ENCODE peak calls at places on chromosomes 11 and 22, in nine cellular contexts. One of them, this sample, is unnamed.

GRCh38 chr22:44807915-44808690 is 55.7 kb downstream of the ARHGAP8 start:
- DNase-seq in activated CD4-positive, alpha-beta T cell treated with anti-CD3 and anti-CD28 coated beads, Interleukin-2, amount 10 ng/mL, durations not matched to agents 24 days and 14 days: no peak
- DNase-seq in WTC11: peak; percentile 73
- DNase-seq in fibroblast of mammary gland: no peak
- DNase-seq in cerebellar cortex: no peak
- DNase-seq in nucleus accumbens: no peak
- DNase-seq in cardiac septum: no peak
- DNase-seq in stimulated activated CD4-positive, alpha-beta T cell treated with anti-CD3 and anti-CD28 coated beads, Interleukin-2, amount 100 ng/mL, for 48 hours: no peak
- DNase-seq in hepatic stellate cell: no peak
- DNase-seq in this sample: no peak

GRCh38 chr22:50733521-50734342 is 4.3 kb upstream of the ACR start:
- DNase-seq in activated CD4-positive, alpha-beta T cell treated with anti-CD3 and anti-CD28 coated beads, Interleukin-2, amount 10 ng/mL, durations not matched to agents 24 days and 14 days: no peak
- DNase-seq in WTC11: peak; percentile 9
- DNase-seq in fibroblast of mammary gland: peak; percentile 51
- DNase-seq in cerebellar cortex: peak; percentile 80
- DNase-seq in nucleus accumbens: no peak
- DNase-seq in cardiac septum: peak; percentile 62
- DNase-seq in stimulated activated CD4-positive, alpha-beta T cell treated with anti-CD3 and anti-CD28 coated beads, Interleukin-2, amount 100 ng/mL, for 48 hours: no peak
- DNase-seq in hepatic stellate cell: peak; percentile 73
- DNase-seq in this sample: no peak

GRCh38 chr11:130101661-130102060 is 32.0 kb downstream of the APLP2 start:
- DNase-seq in activated CD4-positive, alpha-beta T cell treated with anti-CD3 and anti-CD28 coated beads, Interleukin-2, amount 10 ng/mL, durations not matched to agents 24 days and 14 days: no peak
- DNase-seq in WTC11: no peak
- DNase-seq in fibroblast of mammary gland: peak; percentile 12
- DNase-seq in cerebellar cortex: peak; percentile 63
- DNase-seq in nucleus accumbens: no peak
- DNase-seq in cardiac septum: no peak
- DNase-seq in stimulated activated CD4-positive, alpha-beta T cell treated with anti-CD3 and anti-CD28 coated beads, Interleukin-2, amount 100 ng/mL, for 48 hours: no peak
- DNase-seq in hepatic stellate cell: no peak
- DNase-seq in this sample: no peak

GRCh38 chr11:59847620-59848019 is 2.3 kb upstream of the CBLIF start:
- DNase-seq in activated CD4-positive, alpha-beta T cell treated with anti-CD3 and anti-CD28 coated beads, Interleukin-2, amount 10 ng/mL, durations not matched to agents 24 days and 14 days: no peak
- DNase-seq in WTC11: no peak
- DNase-seq in fibroblast of mammary gland: no peak
- DNase-seq in cerebellar cortex: no peak
- DNase-seq in nucleus accumbens: no peak
- DNase-seq in cardiac septum: no peak
- DNase-seq in stimulated activated CD4-positive, alpha-beta T cell treated with anti-CD3 and anti-CD28 coated beads, Interleukin-2, amount 100 ng/mL, for 48 hours: no peak
- DNase-seq in hepatic stellate cell: no peak
- DNase-seq in this sample: no peak

GRCh38 chr11:103552086-103552485 is 442.9 kb downstream of the DYNC2H1 start:
- DNase-seq in activated CD4-positive, alpha-beta T cell treated with anti-CD3 and anti-CD28 coated beads, Interleukin-2, amount 10 ng/mL, durations not matched to agents 24 days and 14 days: no peak
- DNase-seq in WTC11: no peak
- DNase-seq in fibroblast of mammary gland: no peak
- DNase-seq in cerebellar cortex: no peak
- DNase-seq in nucleus accumbens: no peak
- DNase-seq in cardiac septum: no peak
- DNase-seq in stimulated activated CD4-positive, alpha-beta T cell treated with anti-CD3 and anti-CD28 coated beads, Interleukin-2, amount 100 ng/mL, for 48 hours: no peak
- DNase-seq in hepatic stellate cell: no peak
- DNase-seq in this sample: no peak

GRCh38 chr11:131408011-131408640 is 37.7 kb downstream of the NTM start:
- DNase-seq in activated CD4-positive, alpha-beta T cell treated with anti-CD3 and anti-CD28 coated beads, Interleukin-2, amount 10 ng/mL, durations not matched to agents 24 days and 14 days: peak; percentile 54
- DNase-seq in WTC11: peak; percentile 55
- DNase-seq in fibroblast of mammary gland: peak; percentile 16
- DNase-seq in cerebellar cortex: peak; percentile 17
- DNase-seq in nucleus accumbens: no peak
- DNase-seq in cardiac septum: no peak
- DNase-seq in stimulated activated CD4-positive, alpha-beta T cell treated with anti-CD3 and anti-CD28 coated beads, Interleukin-2, amount 100 ng/mL, for 48 hours: no peak
- DNase-seq in hepatic stellate cell: peak; percentile 16
- DNase-seq in this sample: peak; percentile 11

GRCh38 chr11:44418438-44418795 is 108.5 kb upstream of the ALX4 start:
- DNase-seq in activated CD4-positive, alpha-beta T cell treated with anti-CD3 and anti-CD28 coated beads, Interleukin-2, amount 10 ng/mL, durations not matched to agents 24 days and 14 days: no peak
- DNase-seq in WTC11: no peak
- DNase-seq in fibroblast of mammary gland: no peak
- DNase-seq in cerebellar cortex: no peak
- DNase-seq in nucleus accumbens: no peak
- DNase-seq in cardiac septum: no peak
- DNase-seq in stimulated activated CD4-positive, alpha-beta T cell treated with anti-CD3 and anti-CD28 coated beads, Interleukin-2, amount 100 ng/mL, for 48 hours: no peak
- DNase-seq in hepatic stellate cell: no peak
- DNase-seq in this sample: no peak

GRCh38 chr11:127651175-127651887 is 650.8 kb upstream of the KIRREL3 start:
- DNase-seq in activated CD4-positive, alpha-beta T cell treated with anti-CD3 and anti-CD28 coated beads, Interleukin-2, amount 10 ng/mL, durations not matched to agents 24 days and 14 days: no peak
- DNase-seq in WTC11: no peak
- DNase-seq in fibroblast of mammary gland: peak; percentile 28
- DNase-seq in cerebellar cortex: no peak
- DNase-seq in nucleus accumbens: no peak
- DNase-seq in cardiac septum: no peak
- DNase-seq in stimulated activated CD4-positive, alpha-beta T cell treated with anti-CD3 and anti-CD28 coated beads, Interleukin-2, amount 100 ng/mL, for 48 hours: no peak
- DNase-seq in hepatic stellate cell: no peak
- DNase-seq in this sample: peak; percentile 85

GRCh38 chr22:17547995-17548755 is 15.1 kb upstream of the SLC25A18 start:
- DNase-seq in activated CD4-positive, alpha-beta T cell treated with anti-CD3 and anti-CD28 coated beads, Interleukin-2, amount 10 ng/mL, durations not matched to agents 24 days and 14 days: no peak
- DNase-seq in WTC11: no peak
- DNase-seq in fibroblast of mammary gland: no peak
- DNase-seq in cerebellar cortex: no peak
- DNase-seq in nucleus accumbens: no peak
- DNase-seq in cardiac septum: no peak
- DNase-seq in stimulated activated CD4-positive, alpha-beta T cell treated with anti-CD3 and anti-CD28 coated beads, Interleukin-2, amount 100 ng/mL, for 48 hours: no peak
- DNase-seq in hepatic stellate cell: no peak
- DNase-seq in this sample: no peak

GRCh38 chr11:103970850-103971249 is 65.6 kb upstream of the DDI1 start:
- DNase-seq in activated CD4-positive, alpha-beta T cell treated with anti-CD3 and anti-CD28 coated beads, Interleukin-2, amount 10 ng/mL, durations not matched to agents 24 days and 14 days: no peak
- DNase-seq in WTC11: no peak
- DNase-seq in fibroblast of mammary gland: no peak
- DNase-seq in cerebellar cortex: no peak
- DNase-seq in nucleus accumbens: no peak
- DNase-seq in cardiac septum: no peak
- DNase-seq in stimulated activated CD4-positive, alpha-beta T cell treated with anti-CD3 and anti-CD28 coated beads, Interleukin-2, amount 100 ng/mL, for 48 hours: no peak
- DNase-seq in hepatic stellate cell: no peak
- DNase-seq in this sample: no peak

GRCh38 chr11:31687256-31687655 is 123.9 kb downstream of the PAX6 start:
- DNase-seq in activated CD4-positive, alpha-beta T cell treated with anti-CD3 and anti-CD28 coated beads, Interleukin-2, amount 10 ng/mL, durations not matched to agents 24 days and 14 days: no peak
- DNase-seq in WTC11: no peak
- DNase-seq in fibroblast of mammary gland: peak; percentile 61
- DNase-seq in cerebellar cortex: no peak
- DNase-seq in nucleus accumbens: no peak
- DNase-seq in cardiac septum: no peak
- DNase-seq in stimulated activated CD4-positive, alpha-beta T cell treated with anti-CD3 and anti-CD28 coated beads, Interleukin-2, amount 100 ng/mL, for 48 hours: no peak
- DNase-seq in hepatic stellate cell: no peak
- DNase-seq in this sample: no peak